ENCODE peak calls at places on chromosomes 5 and 9, in seven cellular contexts. F is H1, K is mesenchymal stem cell, U is IMR-90, X is neuronal stem cell, Q is mesendoderm, I is trophoblast cell. Z is an unnamed sample.

GRCh38 chr9:91795500-91796241 is 154.4 kb downstream of the ROR2 start:
- DNase-seq in F (no peak), K (peak), U (peak), X (no peak), Q (no peak), I (no peak), Z (no peak)

GRCh38 chr5:76041863-76042262 is 41.3 kb upstream of the SV2C start:
- DNase-seq in F (peak), K (no peak), U (no peak), X (peak), Q (peak), I (no peak), Z (peak)

GRCh38 chr5:58582411-58583393 is at the start of gene RAB3C:
- DNase-seq in F (peak), K (peak), U (peak), X (peak), Q (peak), I (peak), Z (peak)

GRCh38 chr9:2066312-2067273 is 51.4 kb downstream of the SMARCA2 start:
- DNase-seq in F (no peak), K (peak), U (peak), X (no peak), Q (peak), I (peak), Z (no peak)

GRCh38 chr9:5635390-5635789 is 6.5 kb downstream of the RIC1 start:
- DNase-seq in F (no peak), K (no peak), U (no peak), X (no peak), Q (no peak), I (no peak), Z (no peak)

GRCh38 chr5:75611324-75612210 is at the start of gene ANKDD1B:
- DNase-seq in F (no peak), K (peak), U (peak), X (peak), Q (peak), I (no peak), Z (peak)

GRCh38 chr9:22307013-22307711 is 139.5 kb upstream of the DMRTA1 start:
- DNase-seq in F (no peak), K (peak), U (peak), X (peak), Q (peak), I (peak), Z (no peak)

GRCh38 chr9:126675147-126675467 is 61.4 kb downstream of the LMX1B start:
- DNase-seq in F (no peak), K (no peak), U (no peak), X (no peak), Q (no peak), I (no peak), Z (no peak)

GRCh38 chr5:152372875-152373274 is 32.2 kb downstream of the NMUR2 start:
- DNase-seq in F (no peak), K (no peak), U (no peak), X (no peak), Q (no peak), I (no peak), Z (no peak)

GRCh38 chr5:145983461-145983860 is 47.1 kb downstream of the SH3RF2 start:
- DNase-seq in F (no peak), K (no peak), U (no peak), X (no peak), Q (no peak), I (no peak), Z (no peak)

GRCh38 chr9:114382951-114383865 is 4.6 kb downstream of the AKNA start:
- DNase-seq in F (no peak), K (peak), U (peak), X (no peak), Q (peak), I (no peak), Z (peak)

GRCh38 chr9:108844856-108845255 is 10.9 kb downstream of the ACTL7B start:
- DNase-seq in F (no peak), K (no peak), U (no peak), X (no peak), Q (no peak), I (no peak), Z (no peak)

GRCh38 chr5:172837640-172838039 is 3.6 kb downstream of the ERGIC1 start:
- DNase-seq in F (no peak), K (no peak), U (no peak), X (no peak), Q (no peak), I (no peak), Z (no peak)

GRCh38 chr9:131839281-131840084 is 99.6 kb upstream of the RAPGEF1 start:
- DNase-seq in F (no peak), K (peak), U (peak), X (no peak), Q (no peak), I (no peak), Z (no peak)

GRCh38 chr9:22158275-22158674 is 149.2 kb upstream of the CDKN2B start:
- DNase-seq in F (no peak), K (no peak), U (peak), X (no peak), Q (no peak), I (no peak), Z (no peak)

GRCh38 chr9:133944746-133945135 is 47.4 kb downstream of the VAV2 start:
- DNase-seq in F (no peak), K (peak), U (peak), X (no peak), Q (no peak), I (peak), Z (no peak)

GRCh38 chr5:67287795-67288194 is 91.2 kb upstream of the CD180 start:
- DNase-seq in F (no peak), K (peak), U (peak), X (no peak), Q (no peak), I (peak), Z (no peak)

GRCh38 chr5:135423158-135423925 is 23.8 kb downstream of the DCANP1 start:
- DNase-seq in F (no peak), K (no peak), U (no peak), X (no peak), Q (peak), I (peak), Z (no peak)

GRCh38 chr5:76716456-76717157 is 681 bp downstream of the F2R start:
- DNase-seq in F (no peak), K (peak), U (no peak), X (peak), Q (peak), I (no peak), Z (peak)

GRCh38 chr5:14895301-14895700 is 23.7 kb upstream of the ANKH start:
- DNase-seq in F (no peak), K (no peak), U (no peak), X (no peak), Q (no peak), I (no peak), Z (no peak)

GRCh38 chr9:70049236-70049635 is 5.6 kb downstream of the MAMDC2 start:
- DNase-seq in F (no peak), K (peak), U (peak), X (no peak), Q (no peak), I (no peak), Z (no peak)

GRCh38 chr9:105296445-105296844 is 52.0 kb downstream of the SLC44A1 start:
- DNase-seq in F (no peak), K (no peak), U (no peak), X (no peak), Q (no peak), I (no peak), Z (no peak)

GRCh38 chr9:91714874-91715615 is 235.0 kb downstream of the ROR2 start:
- DNase-seq in F (no peak), K (no peak), U (no peak), X (no peak), Q (no peak), I (no peak), Z (no peak)

DNA sequence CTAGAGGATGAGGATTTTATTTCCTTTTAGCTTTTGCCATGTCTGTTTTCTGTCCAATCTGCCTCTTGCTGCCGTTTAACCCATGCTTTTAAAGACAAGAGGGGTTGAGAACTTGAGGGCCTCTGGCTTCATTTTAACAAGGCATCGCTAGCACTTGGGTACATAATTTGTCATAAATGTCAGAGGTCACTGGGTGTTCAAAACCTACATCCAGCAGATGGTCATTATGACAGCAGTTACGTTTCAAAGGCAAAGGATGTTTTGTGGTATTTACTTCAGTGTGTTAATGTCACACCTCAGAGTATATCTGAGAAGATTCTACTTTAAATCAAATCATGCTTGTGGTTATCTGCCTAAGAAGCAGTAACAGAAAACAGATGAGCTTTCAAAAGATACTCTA is 918.3 kb downstream of the NR2F1-AS1 start:
- DNase-seq in F (no peak), K (peak), U (no peak), X (no peak), Q (no peak), I (no peak), Z (no peak)
- H2BK5ac ChIP-seq in F (no peak), K (no peak), U (no peak), X (no peak), Q (no peak), I (no peak), Z (no peak)

GRCh38 chr5:83034036-83034435 is 43.2 kb downstream of the TMEM167A start:
- DNase-seq in F (no peak), K (peak), U (no peak), X (no peak), Q (no peak), I (no peak), Z (no peak)

GRCh38 chr5:83036991-83037390 is 40.2 kb downstream of the TMEM167A start:
- DNase-seq in F (no peak), K (no peak), U (no peak), X (no peak), Q (no peak), I (no peak), Z (no peak)

GRCh38 chr5:83038924-83039323 is 38.3 kb downstream of the TMEM167A start:
- DNase-seq in F (no peak), K (no peak), U (no peak), X (no peak), Q (no peak), I (no peak), Z (no peak)

GRCh38 chr5:83034552-83035181 is 42.5 kb downstream of the TMEM167A start:
- DNase-seq in F (no peak), K (no peak), U (no peak), X (no peak), Q (no peak), I (no peak), Z (no peak)

GRCh38 chr5:83035373-83036170 is 41.6 kb downstream of the TMEM167A start:
- DNase-seq in F (no peak), K (peak), U (no peak), X (no peak), Q (no peak), I (no peak), Z (no peak)
- H3K4me2 ChIP-seq in F (no peak), K (no peak), U (no peak), X (no peak), Q (no peak), I (no peak), Z (no peak)

DNA sequence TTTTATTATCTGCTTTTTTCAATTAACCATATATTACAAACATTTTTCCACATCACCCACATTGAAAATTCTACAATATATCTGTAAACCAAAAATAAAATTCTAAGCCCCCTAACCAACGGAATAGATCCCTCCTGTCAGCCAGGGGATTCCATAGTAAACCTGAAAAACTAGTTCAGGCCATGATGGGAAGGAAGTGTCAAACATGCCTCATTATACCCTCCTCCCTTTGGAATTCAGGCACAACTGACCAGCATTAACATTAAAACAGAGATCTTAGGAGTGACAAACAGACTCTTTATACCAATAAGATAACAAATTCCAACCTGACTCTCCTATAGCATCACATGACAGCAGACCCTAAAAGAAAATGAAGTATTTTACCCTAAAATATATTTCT is 113.7 kb upstream of the DMRT1 start:
- DNase-seq in F (no peak), K (no peak), U (no peak), X (no peak), Q (peak), I (peak), Z (no peak)
- H2BK5ac ChIP-seq in F (peak), K (no peak), U (no peak), X (no peak), Q (no peak), I (no peak), Z (no peak)

DNA sequence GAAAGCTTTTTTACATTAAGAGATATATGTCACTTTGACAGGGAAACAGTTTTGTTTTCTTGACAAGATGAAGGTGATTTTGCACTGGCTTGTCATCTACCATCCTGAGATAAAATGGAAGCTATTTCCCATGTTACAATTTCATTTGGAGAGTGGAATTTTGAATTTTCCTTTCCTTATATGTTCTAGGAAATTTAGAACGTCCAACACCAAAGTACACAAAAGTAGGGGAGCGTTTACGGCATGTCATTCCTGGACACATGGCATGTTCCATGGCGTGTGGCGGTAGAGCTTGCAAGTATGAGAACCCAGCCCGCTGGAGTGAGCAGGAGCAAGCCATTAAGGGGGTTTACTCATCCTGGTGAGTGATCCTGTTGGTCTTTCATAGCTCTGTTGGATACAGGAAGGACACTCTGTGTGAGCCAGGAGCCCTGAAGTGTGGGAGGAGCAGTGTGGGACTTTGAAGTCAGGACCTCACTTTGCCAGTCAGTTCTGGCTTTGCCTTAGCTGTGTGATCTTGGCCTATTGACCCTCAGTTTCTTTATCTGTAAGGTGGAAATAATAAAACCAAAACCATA is 887 bp downstream of the PTPDC1 start:
- DNase-seq in F (peak), K (peak), U (peak), X (no peak), Q (peak), I (no peak), Z (peak)
- H3K4me2 ChIP-seq in F (peak), K (peak), U (no peak), X (no peak), Q (no peak), I (no peak), Z (no peak)

GRCh38 chr5:137370096-137370495 is 129.0 kb downstream of the SPOCK1 start:
- DNase-seq in F (no peak), K (no peak), U (no peak), X (no peak), Q (no peak), I (peak), Z (no peak)
- H2BK5ac ChIP-seq in F (no peak), K (no peak), U (no peak), X (no peak), Q (no peak), I (no peak), Z (no peak)

GRCh38 chr9:127724012-127724411 is 8.1 kb downstream of the TTC16 start:
- DNase-seq in F (no peak), K (no peak), U (no peak), X (no peak), Q (no peak), I (no peak), Z (no peak)

GRCh38 chr9:127721391-127721821 is 5.5 kb downstream of the TTC16 start:
- DNase-seq in F (no peak), K (no peak), U (no peak), X (no peak), Q (no peak), I (no peak), Z (no peak)

GRCh38 chr9:127722055-127722454 is 6.2 kb downstream of the TTC16 start:
- DNase-seq in F (no peak), K (no peak), U (no peak), X (no peak), Q (no peak), I (no peak), Z (no peak)

GRCh38 chr9:127723013-127723412 is 7.1 kb downstream of the TTC16 start:
- DNase-seq in F (no peak), K (no peak), U (no peak), X (no peak), Q (no peak), I (no peak), Z (no peak)

DNA sequence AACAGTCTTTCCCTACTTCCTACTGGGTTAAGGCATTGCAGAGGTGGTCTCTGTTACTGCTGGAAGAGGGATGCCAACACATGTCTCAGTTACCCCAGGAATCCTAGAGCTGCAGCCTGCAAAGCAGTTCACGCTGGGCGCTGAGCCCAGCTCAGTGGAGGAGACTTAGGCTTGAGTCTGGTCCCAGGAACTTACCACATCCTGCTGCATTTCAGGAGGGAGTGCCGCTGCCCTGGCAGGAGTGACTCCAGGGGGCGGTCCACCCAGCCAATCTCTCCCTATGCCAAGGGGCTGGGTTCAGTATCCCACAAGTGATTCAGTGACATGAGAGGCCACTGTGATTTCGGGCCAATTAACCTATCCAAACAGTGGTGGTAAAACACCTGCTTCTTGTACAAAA is 7.6 kb downstream of the TTC16 start:
- DNase-seq in F (no peak), K (no peak), U (peak), X (no peak), Q (no peak), I (no peak), Z (no peak)
- H3K4me2 ChIP-seq in F (no peak), K (no peak), U (no peak), X (no peak), Q (no peak), I (no peak), Z (no peak)

GRCh38 chr9:121897140-121897539 is 196.0 kb downstream of the TTLL11 start:
- DNase-seq in F (no peak), K (no peak), U (no peak), X (no peak), Q (no peak), I (no peak), Z (no peak)

GRCh38 chr9:121895274-121895835 is 197.8 kb downstream of the TTLL11 start:
- DNase-seq in F (no peak), K (no peak), U (no peak), X (no peak), Q (peak), I (no peak), Z (no peak)

GRCh38 chr9:121895836-121896544 is 197.1 kb downstream of the TTLL11 start:
- DNase-seq in F (no peak), K (no peak), U (peak), X (no peak), Q (peak), I (no peak), Z (no peak)

GRCh38 chr9:121893787-121894186 is 199.3 kb downstream of the TTLL11 start:
- DNase-seq in F (no peak), K (no peak), U (no peak), X (no peak), Q (no peak), I (no peak), Z (no peak)

DNA sequence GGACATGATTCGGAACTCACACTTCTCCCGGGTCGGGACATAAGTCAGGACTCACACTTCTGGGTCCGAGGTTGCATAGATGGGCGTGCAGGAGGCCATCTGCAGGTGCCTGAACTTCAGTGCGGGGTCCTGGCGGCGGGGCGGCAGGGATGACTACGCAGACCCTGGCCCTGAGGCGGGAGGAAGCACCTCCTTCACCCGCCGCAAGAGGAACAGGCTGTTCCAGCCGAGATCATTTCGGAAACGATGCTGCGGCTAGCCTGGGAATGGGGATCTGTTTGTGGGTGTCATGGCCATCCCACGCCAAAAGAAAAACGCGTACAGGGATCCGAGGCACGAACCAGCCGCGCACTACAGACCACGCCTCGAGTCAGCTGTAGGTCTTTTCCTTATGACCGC is 196.6 kb downstream of the TTLL11 start:
- DNase-seq in F (no peak), K (no peak), U (no peak), X (no peak), Q (no peak), I (no peak), Z (peak)
- H2BK5ac ChIP-seq in F (no peak), K (no peak), U (no peak), X (no peak), Q (no peak), I (no peak), Z (no peak)